ENCODE peak calls at places on chromosomes 7 and 10, in six cellular contexts. One of them, this sample, is unnamed.
A peak's percentile ranks its signal among the peaks of the same experiment; 100 is the strongest.

GRCh38 chr10:79047875-79048638 is 20.7 kb upstream of the ZMIZ1 start:
- DNase-seq in WTC11: no peak
- DNase-seq in neural progenitor cell: no peak
- DNase-seq in nephron progenitor cell: no peak
- DNase-seq in pancreas: peak; percentile 25
- DNase-seq in neural crest cell: no peak
- DNase-seq in this sample: peak; percentile 31

GRCh38 chr10:112379635-112380296 is 5.8 kb downstream of the ACSL5 start:
- DNase-seq in WTC11: no peak
- DNase-seq in neural progenitor cell: no peak
- DNase-seq in nephron progenitor cell: no peak
- DNase-seq in pancreas: no peak
- DNase-seq in neural crest cell: no peak
- DNase-seq in this sample: no peak

GRCh38 chr7:108454674-108455523 is 1.3 kb downstream of the NRCAM start:
- DNase-seq in WTC11: peak; percentile 52
- DNase-seq in neural progenitor cell: peak; percentile 70
- DNase-seq in nephron progenitor cell: peak; percentile 55
- DNase-seq in pancreas: peak; percentile 42
- DNase-seq in neural crest cell: peak; percentile 33
- DNase-seq in this sample: peak; percentile 70

GRCh38 chr10:130416334-130416950 is 280.3 kb downstream of the GLRX3 start:
- DNase-seq in WTC11: no peak
- DNase-seq in neural progenitor cell: no peak
- DNase-seq in nephron progenitor cell: no peak
- DNase-seq in pancreas: no peak
- DNase-seq in neural crest cell: no peak
- DNase-seq in this sample: no peak

GRCh38 chr10:53864850-53865249 is 936.2 kb downstream of the PCDH15 start:
- DNase-seq in WTC11: no peak
- DNase-seq in neural progenitor cell: no peak
- DNase-seq in nephron progenitor cell: no peak
- DNase-seq in pancreas: no peak
- DNase-seq in neural crest cell: no peak
- DNase-seq in this sample: no peak

GRCh38 chr7:137642467-137642866 is 204.3 kb downstream of the DGKI start:
- DNase-seq in WTC11: no peak
- DNase-seq in neural progenitor cell: no peak
- DNase-seq in nephron progenitor cell: no peak
- DNase-seq in pancreas: no peak
- DNase-seq in neural crest cell: no peak
- DNase-seq in this sample: no peak

GRCh38 chr10:63217120-63217605 is 84.0 kb downstream of the NRBF2 start:
- DNase-seq in WTC11: no peak
- DNase-seq in neural progenitor cell: peak; percentile 61
- DNase-seq in nephron progenitor cell: no peak
- DNase-seq in pancreas: no peak
- DNase-seq in neural crest cell: no peak
- DNase-seq in this sample: no peak

GRCh38 chr10:114624941-114625780 is 32.9 kb downstream of the ABLIM1 start:
- DNase-seq in WTC11: no peak
- DNase-seq in neural progenitor cell: no peak
- DNase-seq in nephron progenitor cell: no peak
- DNase-seq in pancreas: no peak
- DNase-seq in neural crest cell: no peak
- DNase-seq in this sample: no peak

GRCh38 chr7:40733578-40733977 is 598.8 kb downstream of the SUGCT start:
- DNase-seq in WTC11: no peak
- DNase-seq in neural progenitor cell: no peak
- DNase-seq in nephron progenitor cell: no peak
- DNase-seq in pancreas: no peak
- DNase-seq in neural crest cell: no peak
- DNase-seq in this sample: no peak

GRCh38 chr7:149330914-149331567 is 69.0 kb downstream of the ZNF783 start:
- DNase-seq in WTC11: no peak
- DNase-seq in neural progenitor cell: no peak
- DNase-seq in nephron progenitor cell: no peak
- DNase-seq in pancreas: no peak
- DNase-seq in neural crest cell: no peak
- DNase-seq in this sample: no peak

GRCh38 chr10:110355181-110355831 is 50.6 kb upstream of the SMNDC1 start:
- DNase-seq in WTC11: no peak
- DNase-seq in neural progenitor cell: no peak
- DNase-seq in nephron progenitor cell: no peak
- DNase-seq in pancreas: no peak
- DNase-seq in neural crest cell: no peak
- DNase-seq in this sample: no peak

GRCh38 chr7:152522551-152522950 is 86.7 kb upstream of the KMT2C start:
- DNase-seq in WTC11: no peak
- DNase-seq in neural progenitor cell: no peak
- DNase-seq in nephron progenitor cell: no peak
- DNase-seq in pancreas: no peak
- DNase-seq in neural crest cell: no peak
- DNase-seq in this sample: no peak

GRCh38 chr10:124928084-124928483 is 13.8 kb upstream of the ZRANB1 start:
- DNase-seq in WTC11: no peak
- DNase-seq in neural progenitor cell: no peak
- DNase-seq in nephron progenitor cell: no peak
- DNase-seq in pancreas: no peak
- DNase-seq in neural crest cell: no peak
- DNase-seq in this sample: peak; percentile 43

GRCh38 chr7:27112361-27112760 is 9.9 kb upstream of the HOXA2 start:
- DNase-seq in WTC11: no peak
- DNase-seq in neural progenitor cell: no peak
- DNase-seq in nephron progenitor cell: no peak
- DNase-seq in pancreas: no peak
- DNase-seq in neural crest cell: no peak
- DNase-seq in this sample: no peak

GRCh38 chr7:129426482-129426881 is 7.8 kb upstream of the STRIP2 start:
- DNase-seq in WTC11: no peak
- DNase-seq in neural progenitor cell: no peak
- DNase-seq in nephron progenitor cell: no peak
- DNase-seq in pancreas: no peak
- DNase-seq in neural crest cell: no peak
- DNase-seq in this sample: no peak

GRCh38 chr10:14389981-14390590 is 59.4 kb upstream of the FRMD4A start:
- DNase-seq in WTC11: no peak
- DNase-seq in neural progenitor cell: no peak
- DNase-seq in nephron progenitor cell: no peak
- DNase-seq in pancreas: no peak
- DNase-seq in neural crest cell: no peak
- DNase-seq in this sample: no peak

GRCh38 chr7:111827863-111828504 is 265.7 kb upstream of the IMMP2L start:
- DNase-seq in WTC11: no peak
- DNase-seq in neural progenitor cell: no peak
- DNase-seq in nephron progenitor cell: no peak
- DNase-seq in pancreas: no peak
- DNase-seq in neural crest cell: no peak
- DNase-seq in this sample: no peak

GRCh38 chr7:964401-965231 is 10.1 kb upstream of the ADAP1 start:
- DNase-seq in WTC11: peak; percentile 20
- DNase-seq in neural progenitor cell: peak; percentile 82
- DNase-seq in nephron progenitor cell: no peak
- DNase-seq in pancreas: no peak
- DNase-seq in neural crest cell: no peak
- DNase-seq in this sample: peak; percentile 20

GRCh38 chr10:123642293-123642692 is 23.9 kb upstream of the GPR26 start:
- DNase-seq in WTC11: no peak
- DNase-seq in neural progenitor cell: peak; percentile 15
- DNase-seq in nephron progenitor cell: no peak
- DNase-seq in pancreas: no peak
- DNase-seq in neural crest cell: no peak
- DNase-seq in this sample: no peak

GRCh38 chr10:24912214-24912613 is 40.2 kb downstream of the PRTFDC1 start:
- DNase-seq in WTC11: no peak
- DNase-seq in neural progenitor cell: no peak
- DNase-seq in nephron progenitor cell: no peak
- DNase-seq in pancreas: no peak
- DNase-seq in neural crest cell: no peak
- DNase-seq in this sample: no peak

GRCh38 chr7:25389489-25390106 is 161.3 kb upstream of the NPVF start:
- DNase-seq in WTC11: no peak
- DNase-seq in neural progenitor cell: peak; percentile 60
- DNase-seq in nephron progenitor cell: no peak
- DNase-seq in pancreas: peak; percentile 20
- DNase-seq in neural crest cell: peak; percentile 21
- DNase-seq in this sample: no peak

GRCh38 chr7:80312139-80312661 is 177.6 kb downstream of the GNAI1 start:
- DNase-seq in WTC11: no peak
- DNase-seq in neural progenitor cell: no peak
- DNase-seq in nephron progenitor cell: no peak
- DNase-seq in pancreas: no peak
- DNase-seq in neural crest cell: no peak
- DNase-seq in this sample: no peak

GRCh38 chr10:31768467-31768866 is 160.2 kb downstream of the ARHGAP12 start:
- DNase-seq in WTC11: no peak
- DNase-seq in neural progenitor cell: no peak
- DNase-seq in nephron progenitor cell: no peak
- DNase-seq in pancreas: no peak
- DNase-seq in neural crest cell: no peak
- DNase-seq in this sample: no peak

GRCh38 chr7:75814407-75814947 is 871 bp upstream of the CCL24 start:
- DNase-seq in WTC11: no peak
- DNase-seq in neural progenitor cell: no peak
- DNase-seq in nephron progenitor cell: no peak
- DNase-seq in pancreas: no peak
- DNase-seq in neural crest cell: no peak
- DNase-seq in this sample: no peak

GRCh38 chr7:83457022-83457892 is 191.7 kb downstream of the SEMA3E start:
- DNase-seq in WTC11: no peak
- DNase-seq in neural progenitor cell: no peak
- DNase-seq in nephron progenitor cell: no peak
- DNase-seq in pancreas: no peak
- DNase-seq in neural crest cell: no peak
- DNase-seq in this sample: no peak

GRCh38 chr10:111360260-111360925 is 283.6 kb downstream of the ADRA2A start:
- DNase-seq in WTC11: peak; percentile 63
- DNase-seq in neural progenitor cell: peak; percentile 78
- DNase-seq in nephron progenitor cell: peak; percentile 33
- DNase-seq in pancreas: peak; percentile 53
- DNase-seq in neural crest cell: no peak
- DNase-seq in this sample: peak; percentile 47

GRCh38 chr10:126946746-126947145 is 41.5 kb downstream of the DOCK1 start:
- DNase-seq in WTC11: no peak
- DNase-seq in neural progenitor cell: no peak
- DNase-seq in nephron progenitor cell: no peak
- DNase-seq in pancreas: no peak
- DNase-seq in neural crest cell: no peak
- DNase-seq in this sample: no peak
- TF ChIP-seq CTCF in WTC11: no peak
- TF ChIP-seq CTCF in neural progenitor cell: no peak
- TF ChIP-seq CTCF in nephron progenitor cell: no peak
- TF ChIP-seq CTCF in pancreas: no peak
- TF ChIP-seq CTCF in neural crest cell: no peak
- TF ChIP-seq CTCF in this sample: no peak

DNA sequence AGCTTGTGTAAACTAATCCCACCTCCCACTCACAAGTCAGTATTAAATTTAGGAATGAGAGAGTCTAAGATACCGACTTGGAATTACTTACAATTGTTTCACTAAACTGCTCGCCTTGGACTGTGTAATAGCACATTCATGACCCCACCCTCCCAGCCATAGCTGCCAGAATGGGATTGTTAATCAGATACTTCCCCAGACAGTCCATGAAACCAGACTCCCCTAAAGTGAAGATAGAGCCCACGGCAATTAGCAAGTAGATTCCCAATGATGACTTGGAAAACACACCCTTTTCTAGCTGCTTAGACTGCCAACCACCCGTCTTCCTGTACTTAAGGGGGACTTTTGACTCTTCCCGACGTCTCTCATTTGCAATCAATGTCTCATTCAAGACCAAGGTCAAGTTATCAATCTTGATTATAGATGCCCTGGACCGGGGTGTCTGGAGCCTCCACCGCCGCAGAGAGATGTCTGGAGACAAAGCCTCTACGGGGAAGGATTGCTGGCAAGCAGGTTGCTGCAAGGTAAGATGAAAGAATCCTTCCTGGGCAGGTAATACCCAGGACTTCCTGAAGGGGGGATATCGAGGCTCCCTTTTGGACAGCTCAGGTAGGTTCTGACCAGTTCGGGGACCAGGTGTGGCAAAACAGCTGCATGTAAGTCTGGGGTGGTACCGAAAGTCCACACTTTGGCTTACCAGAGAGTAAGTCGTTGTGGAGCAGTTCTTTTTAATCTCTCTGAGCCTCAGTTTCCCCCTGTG is 12.6 kb upstream of the CUX1 start:
- DNase-seq in WTC11: peak; percentile 73
- DNase-seq in neural progenitor cell: peak; percentile 45
- DNase-seq in nephron progenitor cell: no peak
- DNase-seq in pancreas: no peak
- DNase-seq in neural crest cell: no peak
- DNase-seq in this sample: no peak
- TF ChIP-seq CTCF in WTC11: peak; percentile 82
- TF ChIP-seq CTCF in neural progenitor cell: peak; percentile 50
- TF ChIP-seq CTCF in nephron progenitor cell: peak; percentile 37
- TF ChIP-seq CTCF in pancreas: peak; percentile 46
- TF ChIP-seq CTCF in neural crest cell: peak; percentile 57
- TF ChIP-seq CTCF in this sample: peak; percentile 51

DNA sequence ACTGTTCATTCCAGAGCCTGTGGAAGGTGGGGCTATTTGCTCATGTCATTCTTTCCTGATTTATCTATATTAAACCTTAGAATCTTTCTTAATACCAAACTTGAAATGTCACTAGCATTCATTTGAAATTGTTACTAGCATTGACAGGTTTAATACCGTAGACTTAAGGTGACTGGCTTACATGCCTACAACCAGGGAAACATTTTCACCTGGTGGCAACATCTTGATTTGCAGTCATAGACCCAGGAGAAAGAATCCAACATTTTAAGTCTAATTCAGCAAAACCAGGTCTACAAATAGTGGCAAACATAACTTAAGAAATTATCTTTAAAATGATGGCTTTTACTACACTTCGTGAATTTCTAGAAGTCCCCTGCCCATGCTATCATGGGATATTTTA is 353.7 kb downstream of the HTR7 start:
- DNase-seq in WTC11: no peak
- DNase-seq in neural progenitor cell: no peak
- DNase-seq in nephron progenitor cell: no peak
- DNase-seq in pancreas: no peak
- DNase-seq in neural crest cell: no peak
- DNase-seq in this sample: no peak
- TF ChIP-seq CTCF in WTC11: no peak
- TF ChIP-seq CTCF in neural progenitor cell: peak; percentile 21
- TF ChIP-seq CTCF in nephron progenitor cell: no peak
- TF ChIP-seq CTCF in pancreas: no peak
- TF ChIP-seq CTCF in neural crest cell: peak; percentile 22
- TF ChIP-seq CTCF in this sample: no peak

DNA sequence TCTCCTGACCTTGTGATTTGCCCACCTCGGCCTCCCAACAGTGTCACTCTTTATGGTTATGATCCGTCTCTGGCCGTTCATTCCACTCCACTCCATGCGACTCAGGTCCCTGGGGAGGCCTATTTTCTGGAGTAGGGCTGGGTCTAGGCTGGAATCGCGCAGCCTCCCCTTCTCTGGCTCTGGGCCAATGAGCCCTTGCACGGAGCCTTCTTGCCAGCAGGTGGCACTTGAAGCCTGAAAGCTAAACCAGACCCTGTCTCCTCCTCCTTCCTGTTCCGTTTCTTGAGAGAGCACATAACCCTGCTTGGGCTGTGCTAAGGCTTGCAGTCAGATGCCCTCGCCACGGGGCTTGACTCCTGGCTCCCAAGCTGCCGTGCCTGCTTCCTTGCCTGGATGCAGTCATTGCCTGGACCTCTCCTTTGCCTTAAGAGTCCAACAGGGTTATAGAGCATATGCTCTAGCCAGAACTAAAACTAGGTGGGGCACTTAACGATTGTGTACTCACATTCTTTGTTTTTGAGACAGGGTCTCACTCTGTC is 9.6 kb upstream of the DNAJB12 start:
- DNase-seq in WTC11: peak; percentile 91
- DNase-seq in neural progenitor cell: peak; percentile 92
- DNase-seq in nephron progenitor cell: peak; percentile 84
- DNase-seq in pancreas: peak; percentile 74
- DNase-seq in neural crest cell: peak; percentile 84
- DNase-seq in this sample: peak; percentile 94
- TF ChIP-seq CTCF in WTC11: peak; percentile 75
- TF ChIP-seq CTCF in neural progenitor cell: peak; percentile 90
- TF ChIP-seq CTCF in nephron progenitor cell: peak; percentile 86
- TF ChIP-seq CTCF in pancreas: peak; percentile 87
- TF ChIP-seq CTCF in neural crest cell: peak; percentile 95
- TF ChIP-seq CTCF in this sample: peak; percentile 86

This sample was measured in glutamatergic neuron.